ENCODE peak calls at places on chromosomes 12 and 14, in ten cellular contexts. D, Q, B, K, U, T, C, X, P and R are unnamed samples.
A peak's percentile ranks its signal among the peaks of the same experiment; 100 is the strongest.

GRCh38 chr14:55845963-55846851 is 266.2 kb downstream of the KTN1 start:
- DNase-seq in U (no peak), D (no peak), T (no peak), C (no peak), Q (no peak), K (no peak), B (no peak), P (no peak), X (no peak), R (no peak)

GRCh38 chr14:49977126-49977841 is 84.4 kb downstream of the ARF6 start:
- DNase-seq in T (no peak), B (no peak), Q (no peak), U (no peak), X (no peak), D (no peak), P (no peak), K (no peak), C (no peak), R (no peak)

GRCh38 chr12:16586350-16587109 is 19.4 kb downstream of the LMO3 start:
- DNase-seq in Q (no peak), T (no peak), C (no peak), D (peak; percentile 89), K (no peak), U (no peak), P (no peak), B (no peak), X (no peak), R (peak; percentile 53)

GRCh38 chr14:74563233-74563585 is 48.8 kb downstream of the LTBP2 start:
- DNase-seq in T (no peak), P (no peak), U (no peak), C (no peak), X (no peak), K (no peak), Q (no peak), D (no peak), B (peak; percentile 63), R (no peak)

GRCh38 chr12:64718649-64719048 is 40.6 kb downstream of the GNS start:
- DNase-seq in C (no peak), D (no peak), U (no peak), X (no peak), B (no peak), P (no peak), T (no peak), Q (no peak), K (no peak), R (no peak)

GRCh38 chr14:20679907-20680306 is 4.5 kb upstream of the RNASE4 start:
- DNase-seq in P (no peak), X (no peak), D (no peak), T (no peak), B (peak; percentile 72), U (peak; percentile 65), C (no peak), Q (no peak), K (no peak), R (peak; percentile 34)

GRCh38 chr14:96098309-96098998 is 59.3 kb downstream of the C14orf132 start:
- DNase-seq in T (peak; percentile 75), B (peak; percentile 78), P (no peak), X (peak; percentile 56), Q (peak; percentile 52), C (no peak), D (peak; percentile 19), U (peak; percentile 82), K (no peak), R (peak; percentile 69)

GRCh38 chr12:27164330-27165045 is 79.6 kb upstream of the STK38L start:
- DNase-seq in U (no peak), D (no peak), Q (no peak), T (no peak), X (no peak), C (no peak), P (no peak), K (no peak), B (no peak), R (no peak)

GRCh38 chr14:92670177-92670576 is 78.2 kb downstream of the LGMN start:
- DNase-seq in C (no peak), K (no peak), U (no peak), D (no peak), Q (no peak), B (peak; percentile 33), T (peak; percentile 38), X (no peak), P (no peak), R (no peak)

GRCh38 chr12:129193263-129193871 is 340.1 kb downstream of the GLT1D1 start:
- DNase-seq in U (no peak), X (peak; percentile 34), T (no peak), B (peak; percentile 29), C (peak; percentile 40), D (no peak), P (no peak), Q (no peak), K (no peak), R (no peak)

GRCh38 chr14:76937181-76938091 is 91.1 kb downstream of the IRF2BPL start:
- DNase-seq in Q (no peak), P (peak; percentile 81), X (peak; percentile 39), D (peak; percentile 73), C (peak; percentile 30), U (peak; percentile 91), K (peak; percentile 66), T (no peak), B (no peak), R (no peak)

GRCh38 chr12:69055706-69056105 is 122.7 kb upstream of the CPM start:
- DNase-seq in Q (no peak), D (no peak), C (no peak), X (no peak), T (no peak), P (peak; percentile 21), U (no peak), B (no peak), K (no peak), R (no peak)

GRCh38 chr12:63304844-63305243 is 153.8 kb upstream of the AVPR1A start:
- DNase-seq in P (no peak), U (no peak), X (no peak), Q (no peak), B (no peak), K (no peak), T (no peak), D (no peak), C (no peak), R (no peak)

GRCh38 chr14:105879503-105879866 is 353.1 kb downstream of the TMEM121 start:
- DNase-seq in P (no peak), B (no peak), D (no peak), T (peak; percentile 41), U (peak; percentile 27), K (peak; percentile 1), Q (no peak), C (no peak), X (peak; percentile 21), R (peak; percentile 3)

GRCh38 chr12:128747441-128747840 is 76.3 kb downstream of the SLC15A4 start:
- DNase-seq in U (no peak), K (no peak), C (no peak), Q (no peak), P (no peak), X (no peak), B (no peak), D (no peak), T (no peak), R (no peak)

GRCh38 chr14:99883866-99884650 is 90.8 kb downstream of the EML1 start:
- DNase-seq in U (no peak), D (no peak), K (no peak), X (no peak), B (no peak), C (no peak), T (no peak), P (no peak), Q (no peak), R (no peak)

GRCh38 chr14:71056168-71056567 is 148.9 kb downstream of the PCNX1 start:
- DNase-seq in B (no peak), K (no peak), D (no peak), Q (no peak), C (no peak), P (no peak), U (no peak), T (no peak), X (no peak), R (no peak)
- TF ChIP-seq POLR2A in B (no peak), K (no peak), D (no peak), Q (no peak), C (no peak), P (no peak), U (no peak), T (no peak), X (no peak), R (no peak)

DNA sequence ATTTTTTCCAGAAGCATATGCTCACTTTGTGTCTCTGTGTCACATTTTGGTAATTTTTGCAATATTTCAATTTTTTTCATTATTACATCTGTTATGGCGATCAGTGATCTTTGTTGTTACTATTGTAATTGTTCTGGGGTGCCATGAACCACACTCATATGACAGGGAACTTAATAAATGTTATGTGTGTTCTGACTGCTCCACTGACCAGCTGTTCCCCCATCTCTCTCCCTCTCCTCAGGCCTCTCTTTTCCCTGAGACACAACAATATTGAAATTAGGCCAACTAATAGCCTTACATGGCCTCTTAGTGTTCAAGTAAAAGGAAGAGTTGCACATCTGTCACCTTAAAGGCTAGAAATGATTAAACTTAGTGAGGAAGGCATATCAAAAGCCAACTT is 46.0 kb downstream of the SCN8A start:
- DNase-seq in D (no peak), K (no peak), U (no peak), C (no peak), Q (no peak), B (no peak), T (no peak), P (no peak), X (no peak), R (no peak)
- H3K27ac ChIP-seq in D (no peak overlapping the region), K (no peak overlapping the region), U (no peak overlapping the region), C (no peak overlapping the region), Q (no peak overlapping the region), B (no peak overlapping the region), T (no peak overlapping the region), P (no peak overlapping the region), X (no peak overlapping the region), R (no peak overlapping the region)

GRCh38 chr12:131137836-131138637 is 184.3 kb downstream of the ADGRD1 start:
- DNase-seq in B (peak; percentile 68), P (no peak), Q (no peak), D (peak; percentile 73), C (no peak), X (no peak), K (no peak), U (peak; percentile 53), T (no peak), R (no peak)
- H3K4me3 ChIP-seq in B (no peak overlapping the region), P (no peak overlapping the region), Q (no peak overlapping the region), D (no peak overlapping the region), C (no peak overlapping the region), X (no peak overlapping the region), K (no peak overlapping the region), U (no peak overlapping the region), T (no peak overlapping the region), R (no peak overlapping the region)

DNA sequence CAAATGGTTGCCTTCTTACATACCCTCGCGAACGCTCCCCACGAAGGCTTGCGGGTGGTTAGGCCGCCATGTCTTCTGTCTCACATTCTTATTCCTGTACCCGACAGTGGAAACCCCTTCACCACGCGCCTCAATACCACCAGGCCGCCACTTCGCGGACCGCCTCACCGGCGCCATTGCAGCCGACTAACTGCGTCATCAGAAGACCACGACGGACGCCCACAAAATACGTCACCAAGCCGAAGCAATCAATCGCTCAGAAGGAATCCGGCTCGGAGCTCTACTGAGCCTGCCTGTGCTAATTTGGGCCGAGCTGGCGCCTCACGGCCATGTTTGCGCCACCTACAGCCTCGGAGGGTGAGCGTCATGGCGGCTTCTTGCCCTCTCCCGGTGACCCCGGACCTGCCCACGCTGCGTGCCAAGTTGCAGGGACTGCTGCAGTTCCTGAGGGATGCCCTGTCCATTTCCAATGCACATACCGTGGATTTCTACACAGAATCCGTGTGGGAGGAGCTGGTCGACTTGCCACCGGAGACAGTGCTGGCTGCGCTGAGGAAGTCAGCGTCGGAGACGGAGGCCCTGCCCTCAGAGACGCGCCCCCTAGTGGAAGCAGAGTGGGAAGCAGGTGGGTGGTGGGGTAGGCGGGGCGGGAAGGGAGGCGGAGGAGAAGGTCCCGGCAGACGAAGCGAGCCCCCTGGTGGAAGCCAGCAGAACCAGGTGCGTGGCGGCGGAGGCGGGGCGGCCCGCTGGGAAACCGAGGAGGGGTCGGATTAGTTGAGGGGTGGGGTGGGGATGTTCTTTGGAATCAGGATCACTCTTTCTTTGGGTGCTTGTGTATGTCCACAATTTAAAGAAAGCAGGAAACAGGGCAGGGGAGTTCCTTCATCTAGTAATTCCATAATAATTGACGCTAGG is at the start of the genes CCDC59 and METTL25:
- DNase-seq in X (peak; percentile 97), B (peak; percentile 99), Q (peak; percentile 97), U (peak; percentile 99), T (peak; percentile 97), C (peak; percentile 99), K (peak; percentile 97), D (peak; percentile 97), P (peak; percentile 97), R (peak; percentile 98)
- TF ChIP-seq POLR2A in X (no peak), B (peak; percentile 59), Q (peak; percentile 24), U (peak; percentile 84), T (peak; percentile 77), C (peak; percentile 90), K (no peak), D (peak; percentile 74), P (peak; percentile 72), R (peak; percentile 87)